ENCODE peak calls at places on chromosomes 5 and 9, in five cellular contexts. One of them, this sample, is unnamed.

GRCh38 chr9:134210908-134211810 is 46.8 kb upstream of the RNU6ATAC start:
- DNase-seq in stimulated activated naive CD8-positive, alpha-beta T cell treated with anti-CD3 and anti-CD28 coated beads, Interleukin-15, amount 100 ng/mL, for 72 hours: no peak
- DNase-seq in T-helper 2 cell: no peak
- DNase-seq in tibial artery: no peak
- DNase-seq in RPMI7951: no peak
- DNase-seq in this sample: no peak

GRCh38 chr9:126293522-126293889 is 33.1 kb upstream of the MVB12B start:
- DNase-seq in T-helper 2 cell: no peak
- DNase-seq in RPMI7951: no peak
- DNase-seq in stimulated activated naive CD8-positive, alpha-beta T cell treated with anti-CD3 and anti-CD28 coated beads, Interleukin-15, amount 100 ng/mL, for 72 hours: peak
- DNase-seq in tibial artery: no peak
- DNase-seq in this sample: no peak

GRCh38 chr9:18124760-18125159 is 349.2 kb upstream of the ADAMTSL1 start:
- DNase-seq in tibial artery: no peak
- DNase-seq in RPMI7951: no peak
- DNase-seq in T-helper 2 cell: no peak
- DNase-seq in stimulated activated naive CD8-positive, alpha-beta T cell treated with anti-CD3 and anti-CD28 coated beads, Interleukin-15, amount 100 ng/mL, for 72 hours: no peak
- DNase-seq in this sample: no peak

GRCh38 chr5:171617787-171618690 is 167.6 kb upstream of the SMIM23 start:
- DNase-seq in RPMI7951: no peak
- DNase-seq in T-helper 2 cell: no peak
- DNase-seq in tibial artery: no peak
- DNase-seq in stimulated activated naive CD8-positive, alpha-beta T cell treated with anti-CD3 and anti-CD28 coated beads, Interleukin-15, amount 100 ng/mL, for 72 hours: no peak
- DNase-seq in this sample: no peak

GRCh38 chr5:174693697-174694400 is 30.5 kb upstream of the MSX2 start:
- DNase-seq in RPMI7951: no peak
- DNase-seq in T-helper 2 cell: no peak
- DNase-seq in stimulated activated naive CD8-positive, alpha-beta T cell treated with anti-CD3 and anti-CD28 coated beads, Interleukin-15, amount 100 ng/mL, for 72 hours: no peak
- DNase-seq in tibial artery: no peak
- DNase-seq in this sample: no peak

GRCh38 chr5:133269707-133270106 is 217.9 kb downstream of the HSPA4 start:
- DNase-seq in T-helper 2 cell: no peak
- DNase-seq in tibial artery: no peak
- DNase-seq in RPMI7951: no peak
- DNase-seq in stimulated activated naive CD8-positive, alpha-beta T cell treated with anti-CD3 and anti-CD28 coated beads, Interleukin-15, amount 100 ng/mL, for 72 hours: no peak
- DNase-seq in this sample: no peak

GRCh38 chr9:108478871-108479332 is 376.9 kb downstream of the ACTL7B start:
- DNase-seq in T-helper 2 cell: no peak
- DNase-seq in stimulated activated naive CD8-positive, alpha-beta T cell treated with anti-CD3 and anti-CD28 coated beads, Interleukin-15, amount 100 ng/mL, for 72 hours: no peak
- DNase-seq in tibial artery: no peak
- DNase-seq in RPMI7951: peak
- DNase-seq in this sample: no peak

GRCh38 chr9:79280691-79281090 is 291.1 kb upstream of the TLE4 start:
- DNase-seq in stimulated activated naive CD8-positive, alpha-beta T cell treated with anti-CD3 and anti-CD28 coated beads, Interleukin-15, amount 100 ng/mL, for 72 hours: no peak
- DNase-seq in T-helper 2 cell: no peak
- DNase-seq in tibial artery: no peak
- DNase-seq in RPMI7951: no peak
- DNase-seq in this sample: no peak

GRCh38 chr9:134796882-134797281 is 83.7 kb upstream of the FCN2 start:
- DNase-seq in T-helper 2 cell: no peak
- DNase-seq in RPMI7951: peak
- DNase-seq in tibial artery: no peak
- DNase-seq in stimulated activated naive CD8-positive, alpha-beta T cell treated with anti-CD3 and anti-CD28 coated beads, Interleukin-15, amount 100 ng/mL, for 72 hours: no peak
- DNase-seq in this sample: no peak

GRCh38 chr5:103441523-103441922 is 121.1 kb downstream of the NUDT12 start:
- DNase-seq in RPMI7951: no peak
- DNase-seq in tibial artery: no peak
- DNase-seq in T-helper 2 cell: no peak
- DNase-seq in stimulated activated naive CD8-positive, alpha-beta T cell treated with anti-CD3 and anti-CD28 coated beads, Interleukin-15, amount 100 ng/mL, for 72 hours: no peak
- DNase-seq in this sample: no peak

GRCh38 chr9:122134822-122135528 is 24.6 kb downstream of the NDUFA8 start:
- DNase-seq in tibial artery: no peak
- DNase-seq in T-helper 2 cell: no peak
- DNase-seq in RPMI7951: no peak
- DNase-seq in stimulated activated naive CD8-positive, alpha-beta T cell treated with anti-CD3 and anti-CD28 coated beads, Interleukin-15, amount 100 ng/mL, for 72 hours: no peak
- DNase-seq in this sample: no peak